ENCODE peak calls at places on chromosome 2, in seven cellular contexts. Q, U, X, S, C, K and A are unnamed samples.

GRCh38 chr2:157468931-157469708 is 25.2 kb upstream of the CYTIP start:
- DNase-seq in K (peak; percentile 54), U (no peak), S (peak; percentile 71), Q (peak; percentile 6), X (peak; percentile 85), C (no peak), A (peak; percentile 56)

GRCh38 chr2:171813729-171814128 is 80.3 kb downstream of the SLC25A12 start:
- DNase-seq in U (no peak), S (no peak), C (no peak), X (no peak), K (no peak), Q (no peak), A (no peak)

GRCh38 chr2:46850742-46851141 is 64.9 kb downstream of the MCFD2 start:
- DNase-seq in U (no peak), C (no peak), K (no peak), X (no peak), Q (peak; percentile 89), S (peak; percentile 97), A (no peak)

GRCh38 chr2:200735061-200735460 is 76.6 kb upstream of the BZW1 start:
- DNase-seq in U (peak; percentile 4), S (no peak), K (no peak), C (no peak), X (no peak), Q (no peak), A (no peak)

GRCh38 chr2:171347158-171347557 is 86.6 kb downstream of the METTL8 start:
- DNase-seq in Q (no peak), S (peak; percentile 19), K (no peak), C (no peak), X (no peak), U (no peak), A (no peak)

GRCh38 chr2:69997296-69998184 is 36.1 kb upstream of the ASPRV1 start:
- DNase-seq in Q (peak; percentile 67), X (no peak), C (no peak), U (no peak), S (peak; percentile 71), K (peak; percentile 64), A (no peak)

GRCh38 chr2:113225505-113226259 is 51.9 kb downstream of the PSD4 start:
- DNase-seq in U (no peak), X (no peak), C (no peak), S (peak; percentile 49), K (no peak), Q (peak; percentile 66), A (no peak)

GRCh38 chr2:242029422-242030225 is 160.1 kb downstream of the RTP5 start:
- DNase-seq in C (no peak), S (no peak), U (peak; percentile 65), K (no peak), X (no peak), Q (no peak), A (no peak)

GRCh38 chr2:241620419-241620769 is 16.6 kb downstream of the THAP4 start:
- DNase-seq in C (no peak), Q (peak; percentile 34), U (no peak), K (peak; percentile 63), X (no peak), S (peak; percentile 33), A (no peak)

GRCh38 chr2:42180300-42180699 is 11.1 kb downstream of the EML4 start:
- DNase-seq in K (no peak), Q (no peak), U (no peak), S (no peak), X (no peak), C (no peak), A (no peak)

GRCh38 chr2:28624436-28624797 is 127.2 kb upstream of the PPP1CB start:
- DNase-seq in Q (no peak), C (no peak), K (no peak), X (no peak), U (no peak), S (no peak), A (no peak)

GRCh38 chr2:71544919-71545571 is 91.7 kb downstream of the DYSF start:
- DNase-seq in X (no peak), S (no peak), U (no peak), C (no peak), K (no peak), Q (peak; percentile 29), A (no peak)

GRCh38 chr2:64792995-64793639 is 139.4 kb upstream of the SERTAD2 start:
- DNase-seq in C (no peak), Q (no peak), S (peak; percentile 53), U (no peak), K (no peak), X (no peak), A (no peak)

GRCh38 chr2:233064526-233065199 is 4.5 kb downstream of the INPP5D start:
- DNase-seq in Q (no peak), U (no peak), S (no peak), X (no peak), K (no peak), C (no peak), A (no peak)

GRCh38 chr2:106758885-106759559 is 126.9 kb downstream of the ST6GAL2 start:
- DNase-seq in S (no peak), U (no peak), Q (no peak), K (no peak), C (no peak), X (no peak), A (no peak)

GRCh38 chr2:225570000-225570399 is 170.5 kb downstream of the NYAP2 start:
- DNase-seq in U (no peak), Q (no peak), X (no peak), C (no peak), S (no peak), K (no peak), A (no peak)

GRCh38 chr2:67840460-67841068 is 222.2 kb downstream of the C1D start:
- DNase-seq in Q (peak; percentile 76), S (peak; percentile 82), X (no peak), C (no peak), K (peak; percentile 82), U (peak; percentile 87), A (peak; percentile 62)

GRCh38 chr2:192128655-192129054 is 66.1 kb downstream of the TMEFF2 start:
- DNase-seq in C (no peak), K (no peak), X (no peak), U (no peak), Q (no peak), S (peak; percentile 10), A (no peak)

GRCh38 chr2:226583715-226584114 is 215.9 kb downstream of the IRS1 start:
- DNase-seq in X (peak; percentile 71), C (no peak), U (no peak), K (peak; percentile 66), Q (no peak), S (peak; percentile 89), A (no peak)